ENCODE peak calls at places on chromosome 15, in four cellular contexts. One of them, this sample, is unnamed.

GRCh38 chr15:62841269-62841628 is 201.3 kb upstream of the TPM1 start:
- DNase-seq in IMR-90: peak
- DNase-seq in K562: no peak
- DNase-seq in GM12878: no peak
- DNase-seq in this sample: no peak

GRCh38 chr15:60362318-60363023 is 35.3 kb downstream of the ANXA2 start:
- DNase-seq in GM12878: no peak
- DNase-seq in IMR-90: peak
- DNase-seq in K562: no peak
- DNase-seq in this sample: no peak

GRCh38 chr15:39281094-39281493 is 299.8 kb upstream of the THBS1 start:
- DNase-seq in K562: no peak
- DNase-seq in IMR-90: peak
- DNase-seq in GM12878: no peak
- DNase-seq in this sample: peak

GRCh38 chr15:43150171-43150929 is 17.0 kb downstream of the TMEM62 start:
- DNase-seq in K562: peak
- DNase-seq in IMR-90: peak
- DNase-seq in GM12878: no peak
- DNase-seq in this sample: peak

GRCh38 chr15:36793205-36793604 is 213.8 kb downstream of the CDIN1 start:
- DNase-seq in IMR-90: no peak
- DNase-seq in K562: no peak
- DNase-seq in GM12878: no peak
- DNase-seq in this sample: no peak

GRCh38 chr15:59437777-59438574 is at the start of gene FAM81A:
- DNase-seq in GM12878: no peak
- DNase-seq in K562: peak
- DNase-seq in IMR-90: peak
- DNase-seq in this sample: peak

GRCh38 chr15:25846377-25846776 is 16.8 kb downstream of the ATP10A start:
- DNase-seq in GM12878: no peak
- DNase-seq in K562: no peak
- DNase-seq in IMR-90: no peak
- DNase-seq in this sample: no peak

GRCh38 chr15:74525946-74526345 is 15.1 kb upstream of the ARID3B start:
- DNase-seq in IMR-90: peak
- DNase-seq in K562: peak
- DNase-seq in GM12878: no peak
- DNase-seq in this sample: peak

GRCh38 chr15:33490703-33491102 is 179.9 kb downstream of the RYR3 start:
- DNase-seq in GM12878: no peak
- DNase-seq in K562: no peak
- DNase-seq in IMR-90: no peak
- DNase-seq in this sample: no peak

GRCh38 chr15:52193791-52194190 is 2.6 kb upstream of the GNB5 start:
- DNase-seq in IMR-90: peak
- DNase-seq in K562: no peak
- DNase-seq in GM12878: no peak
- DNase-seq in this sample: no peak

GRCh38 chr15:90701880-90702630 is 15.1 kb upstream of the BLM start:
- DNase-seq in K562: no peak
- DNase-seq in IMR-90: no peak
- DNase-seq in GM12878: no peak
- DNase-seq in this sample: no peak

GRCh38 chr15:86444527-86444926 is 364.9 kb downstream of the AGBL1 start:
- DNase-seq in IMR-90: no peak
- DNase-seq in GM12878: no peak
- DNase-seq in K562: no peak
- DNase-seq in this sample: no peak

GRCh38 chr15:68001811-68002210 is 52.3 kb upstream of the PIAS1 start:
- DNase-seq in IMR-90: no peak
- DNase-seq in K562: no peak
- DNase-seq in GM12878: no peak
- DNase-seq in this sample: no peak

GRCh38 chr15:69060744-69061143 is 46.2 kb downstream of the NOX5 start:
- DNase-seq in GM12878: no peak
- DNase-seq in IMR-90: no peak
- DNase-seq in K562: no peak
- DNase-seq in this sample: no peak

GRCh38 chr15:47794266-47794914 is 77.1 kb downstream of the SEMA6D start:
- DNase-seq in GM12878: no peak
- DNase-seq in K562: no peak
- DNase-seq in IMR-90: no peak
- DNase-seq in this sample: no peak

GRCh38 chr15:51098331-51098619 is 3.6 kb upstream of the TNFAIP8L3 start:
- DNase-seq in K562: no peak
- DNase-seq in GM12878: no peak
- DNase-seq in IMR-90: no peak
- DNase-seq in this sample: no peak

GRCh38 chr15:46089438-46090044 is 454.7 kb downstream of the SQOR start:
- DNase-seq in IMR-90: no peak
- DNase-seq in K562: no peak
- DNase-seq in GM12878: no peak
- DNase-seq in this sample: peak

GRCh38 chr15:90600954-90601353 is 71.2 kb downstream of the CRTC3 start:
- DNase-seq in IMR-90: no peak
- DNase-seq in K562: no peak
- DNase-seq in GM12878: no peak
- DNase-seq in this sample: no peak

GRCh38 chr15:37979597-37979996 is 45.2 kb downstream of the TMCO5A start:
- DNase-seq in IMR-90: no peak
- DNase-seq in GM12878: no peak
- DNase-seq in K562: no peak
- DNase-seq in this sample: no peak

GRCh38 chr15:85878866-85879265 is 84.1 kb upstream of the KLHL25 start:
- DNase-seq in IMR-90: no peak
- DNase-seq in GM12878: no peak
- DNase-seq in K562: no peak
- DNase-seq in this sample: peak

GRCh38 chr15:92277776-92278175 is 115.9 kb upstream of the ST8SIA2 start:
- DNase-seq in GM12878: no peak
- DNase-seq in IMR-90: no peak
- DNase-seq in K562: no peak
- DNase-seq in this sample: no peak

GRCh38 chr15:45611305-45611704 is 23.5 kb upstream of the SQOR start:
- DNase-seq in GM12878: no peak
- DNase-seq in K562: no peak
- DNase-seq in IMR-90: no peak
- DNase-seq in this sample: peak

GRCh38 chr15:40016224-40016865 is 22.6 kb downstream of the SRP14 start:
- DNase-seq in GM12878: no peak
- DNase-seq in IMR-90: peak
- DNase-seq in K562: no peak
- DNase-seq in this sample: no peak

GRCh38 chr15:92323480-92323879 is 70.2 kb upstream of the ST8SIA2 start:
- DNase-seq in GM12878: no peak
- DNase-seq in IMR-90: no peak
- DNase-seq in K562: peak
- DNase-seq in this sample: no peak

GRCh38 chr15:98671060-98672008 is 23.0 kb downstream of the IGF1R start:
- DNase-seq in IMR-90: peak
- DNase-seq in GM12878: no peak
- DNase-seq in K562: no peak
- DNase-seq in this sample: peak
- TF ChIP-seq FOS in IMR-90: no peak
- TF ChIP-seq FOS in GM12878: no peak
- TF ChIP-seq FOS in K562: no peak
- TF ChIP-seq FOS in this sample: no peak

DNA sequence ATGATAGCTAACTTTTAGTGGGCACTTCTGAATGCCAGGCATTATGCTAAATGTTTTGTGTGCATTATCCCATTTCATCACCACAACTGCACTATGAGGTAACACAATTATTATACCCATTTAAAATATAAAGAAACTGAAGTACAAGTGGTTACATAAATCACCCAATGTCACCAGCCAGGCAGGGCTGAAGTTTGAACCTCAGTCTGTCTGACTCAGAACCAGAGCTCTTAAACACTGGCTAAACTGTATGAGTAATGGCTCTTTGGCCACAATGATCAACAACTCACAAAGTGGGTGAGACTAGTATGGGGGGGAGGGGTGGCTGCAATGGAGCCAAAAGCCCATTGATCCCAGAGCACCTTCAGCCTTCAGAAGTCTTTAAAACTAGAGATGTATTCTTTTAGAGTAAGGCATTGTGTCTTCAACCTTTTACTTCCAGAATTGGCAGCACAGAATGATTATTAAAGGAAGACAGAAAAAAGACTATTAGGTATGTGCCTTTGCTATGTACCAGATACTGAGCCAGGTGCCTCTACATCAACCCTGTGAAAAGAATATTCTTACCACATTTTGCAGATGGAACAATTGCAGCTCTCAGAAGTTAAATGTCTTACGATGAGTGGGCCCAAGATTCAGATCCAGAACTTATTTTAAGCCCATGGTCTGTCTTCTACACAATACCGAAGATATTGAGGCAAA is 166.9 kb downstream of the UACA start:
- DNase-seq in GM12878: no peak
- DNase-seq in IMR-90: peak
- DNase-seq in K562: no peak
- DNase-seq in this sample: peak
- TF ChIP-seq FOS in GM12878: no peak
- TF ChIP-seq FOS in IMR-90: peak
- TF ChIP-seq FOS in K562: no peak
- TF ChIP-seq FOS in this sample: peak

DNA sequence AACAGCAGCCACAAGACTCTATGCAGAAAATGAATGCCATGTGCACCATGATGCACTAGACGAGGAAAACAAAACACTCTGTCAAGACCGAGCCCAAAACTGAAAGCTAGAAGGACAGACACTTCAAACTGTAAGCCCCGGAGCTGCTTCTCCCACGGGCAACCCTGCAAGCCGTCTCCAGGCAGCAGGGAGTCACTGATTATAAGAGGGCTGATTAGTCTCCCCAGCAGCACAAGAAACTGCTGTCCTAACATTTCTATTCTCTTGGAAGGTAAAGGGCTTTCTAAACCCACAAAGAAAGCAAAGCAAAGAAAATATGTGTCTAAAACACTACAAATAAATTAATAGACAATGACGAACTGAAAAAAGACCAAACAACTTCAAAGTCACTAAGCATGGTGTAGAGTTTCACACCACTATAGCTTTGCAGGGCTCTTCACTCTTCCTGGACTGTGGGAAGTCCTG is 15.5 kb downstream of the TBC1D2B start:
- DNase-seq in K562: no peak
- DNase-seq in IMR-90: peak
- DNase-seq in GM12878: no peak
- DNase-seq in this sample: peak
- TF ChIP-seq FOS in K562: no peak
- TF ChIP-seq FOS in IMR-90: no peak
- TF ChIP-seq FOS in GM12878: no peak
- TF ChIP-seq FOS in this sample: no peak

GRCh38 chr15:100337422-100338044 is 4.2 kb downstream of the ADAMTS17 start:
- DNase-seq in K562: no peak
- DNase-seq in IMR-90: no peak
- DNase-seq in GM12878: no peak
- DNase-seq in this sample: no peak

GRCh38 chr15:100339999-100340398 is 1.8 kb downstream of the ADAMTS17 start:
- DNase-seq in GM12878: no peak
- DNase-seq in IMR-90: no peak
- DNase-seq in K562: no peak
- DNase-seq in this sample: no peak

GRCh38 chr15:100340721-100341661 is 784 bp downstream of the ADAMTS17 start:
- DNase-seq in K562: no peak
- DNase-seq in GM12878: no peak
- DNase-seq in IMR-90: no peak
- DNase-seq in this sample: no peak

GRCh38 chr15:100338247-100338646 is 3.5 kb downstream of the ADAMTS17 start:
- DNase-seq in IMR-90: no peak
- DNase-seq in GM12878: no peak
- DNase-seq in K562: no peak
- DNase-seq in this sample: no peak

DNA sequence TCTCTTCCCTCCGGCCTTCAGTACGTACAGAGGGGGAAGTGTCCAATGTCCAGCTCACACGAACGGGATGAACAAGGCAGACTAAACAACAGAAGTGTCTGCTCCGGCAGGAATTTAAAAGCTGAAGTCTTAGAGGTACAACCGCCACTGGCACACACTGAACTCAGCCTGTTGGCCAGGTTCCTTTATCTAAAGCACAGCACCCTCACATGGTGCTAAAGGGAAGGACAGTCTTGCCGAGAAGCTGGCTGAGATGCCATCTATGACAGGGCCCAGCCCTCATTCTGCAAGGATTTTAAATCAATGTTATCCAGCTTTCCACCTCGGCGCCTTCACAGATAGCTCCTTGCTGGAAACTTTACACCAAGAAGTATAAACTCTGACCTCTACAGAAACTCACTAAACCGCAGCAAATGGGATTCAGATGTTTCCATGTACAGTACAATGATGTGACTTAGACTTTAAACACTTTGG is 2.8 kb downstream of the ADAMTS17 start:
- DNase-seq in K562: peak
- DNase-seq in GM12878: no peak
- DNase-seq in IMR-90: peak
- DNase-seq in this sample: peak
- TF ChIP-seq FOS in K562: no peak
- TF ChIP-seq FOS in GM12878: no peak
- TF ChIP-seq FOS in IMR-90: no peak
- TF ChIP-seq FOS in this sample: no peak

GRCh38 chr15:80177151-80177550 is 24.4 kb downstream of the FAH start:
- DNase-seq in IMR-90: no peak
- DNase-seq in GM12878: no peak
- DNase-seq in K562: no peak
- DNase-seq in this sample: no peak
- TF ChIP-seq FOS in IMR-90: no peak
- TF ChIP-seq FOS in GM12878: no peak
- TF ChIP-seq FOS in K562: no peak
- TF ChIP-seq FOS in this sample: no peak

GRCh38 chr15:31265090-31265870 is 61.4 kb upstream of the KLF13 start:
- DNase-seq in GM12878: no peak
- DNase-seq in K562: no peak
- DNase-seq in IMR-90: no peak
- DNase-seq in this sample: no peak
- TF ChIP-seq FOS in GM12878: no peak
- TF ChIP-seq FOS in K562: no peak
- TF ChIP-seq FOS in IMR-90: no peak
- TF ChIP-seq FOS in this sample: no peak

This sample was measured in endothelial cell of umbilical vein.